ENCODE peak calls at places on chromosomes 6 and 20, in seven cellular contexts. K, D, T, F, U, W and S are unnamed samples.

GRCh38 chr6:169960531-169960890 is 209.1 kb downstream of the ERMARD start:
- DNase-seq in T (no peak), D (no peak), K (no peak), W (peak), F (no peak), U (no peak), S (no peak)

GRCh38 chr6:143100429-143100828 is 39.7 kb downstream of the AIG1 start:
- DNase-seq in D (no peak), T (no peak), F (no peak), W (no peak), K (no peak), U (no peak), S (no peak)

GRCh38 chr20:10653593-10654288 is 20.1 kb downstream of the JAG1 start:
- DNase-seq in W (no peak), U (no peak), F (peak), K (no peak), D (peak), T (peak), S (no peak)

GRCh38 chr6:27547157-27548075 is 74.5 kb upstream of the ZNF184 start:
- DNase-seq in U (no peak), F (peak), T (peak), W (no peak), K (peak), D (peak), S (no peak)

GRCh38 chr20:44068780-44069191 is 118.2 kb downstream of the JPH2 start:
- DNase-seq in K (no peak), D (no peak), T (no peak), U (peak), W (peak), F (no peak), S (no peak)

GRCh38 chr20:33814238-33814712 is 3.1 kb downstream of the CHMP4B start:
- DNase-seq in F (no peak), D (no peak), U (no peak), W (no peak), T (no peak), K (no peak), S (no peak)

GRCh38 chr6:167474171-167474570 is 149.3 kb downstream of the TTLL2 start:
- DNase-seq in D (no peak), W (peak), T (no peak), F (no peak), K (no peak), U (no peak), S (no peak)

GRCh38 chr20:25552977-25553376 is 32.4 kb downstream of the NINL start:
- DNase-seq in T (no peak), K (no peak), F (no peak), W (no peak), D (no peak), U (no peak), S (no peak)

GRCh38 chr6:154615483-154616025 is 105.1 kb upstream of the CNKSR3 start:
- DNase-seq in W (peak), F (peak), D (peak), K (peak), T (peak), U (no peak), S (no peak)

GRCh38 chr6:2119275-2119674 is 126.1 kb downstream of the GMDS start:
- DNase-seq in W (no peak), U (no peak), D (no peak), F (no peak), K (no peak), T (no peak), S (no peak)

GRCh38 chr6:56767892-56768531 is 125.3 kb upstream of the DST start:
- DNase-seq in K (no peak), U (no peak), T (no peak), W (no peak), D (no peak), F (peak), S (no peak)
- TF ChIP-seq CTCF in K (peak), U (no peak), T (peak), W (no peak), D (no peak), F (peak), S (no peak)

GRCh38 chr6:17015551-17016381 is 86.1 kb upstream of the STMND1 start:
- DNase-seq in D (no peak), W (no peak), F (peak), T (no peak), U (no peak), K (peak), S (no peak)
- TF ChIP-seq CTCF in D (no peak), W (no peak), F (no peak), T (no peak), U (no peak), K (no peak), S (no peak)

GRCh38 chr6:160662842-160663241 is 1.2 kb downstream of the LPA start:
- DNase-seq in W (no peak), F (no peak), T (no peak), D (no peak), U (no peak), K (no peak), S (no peak)

GRCh38 chr6:160668589-160668988 is 4.5 kb upstream of the LPA start:
- DNase-seq in D (no peak), W (no peak), K (no peak), U (no peak), F (no peak), T (no peak), S (no peak)

GRCh38 chr6:160667854-160668481 is 3.9 kb upstream of the LPA start:
- DNase-seq in D (peak), K (peak), U (peak), T (no peak), W (no peak), F (no peak), S (no peak)
- TF ChIP-seq CTCF in D (no peak), K (peak), U (peak), T (no peak), W (no peak), F (no peak), S (no peak)

GRCh38 chr6:163415620-163416379 is 1.3 kb downstream of the QKI start:
- DNase-seq in K (peak), W (no peak), F (peak), T (peak), U (peak), D (peak), S (peak)

GRCh38 chr6:163416380-163416629 is 1.8 kb downstream of the QKI start:
- DNase-seq in W (no peak), D (no peak), U (no peak), T (no peak), K (no peak), F (no peak), S (no peak)

GRCh38 chr6:163416640-163417253 is 2.2 kb downstream of the QKI start:
- DNase-seq in W (no peak), T (peak), K (peak), U (no peak), D (peak), F (peak), S (no peak)

GRCh38 chr6:163418273-163419029 is 3.9 kb downstream of the QKI start:
- DNase-seq in U (no peak), W (no peak), F (no peak), T (peak), K (no peak), D (no peak), S (no peak)

GRCh38 chr6:163417595-163417994 is 3.1 kb downstream of the QKI start:
- DNase-seq in T (no peak), U (no peak), F (no peak), K (no peak), D (no peak), W (no peak), S (no peak)
- TF ChIP-seq CTCF in T (no peak), U (no peak), F (no peak), K (no peak), D (no peak), W (no peak), S (no peak)